ENCODE peak calls at places on chromosome 16, in four cellular contexts. J is effector memory CD4-positive, alpha-beta T cell; K is tibial nerve; E is Peyer's patch. I is an unnamed sample. For H3K36me3, the result is how much of the 10 kb centered on the place peaks cover.

GRCh38 chr16:13483121-13483520 is 436.8 kb upstream of the ERCC4 start:
- DNase-seq in J (no peak), K (no peak), E (no peak), I (no peak)

GRCh38 chr16:21104124-21104860 is 46.4 kb downstream of the DNAH3 start:
- DNase-seq in J (no peak), K (no peak), E (no peak), I (no peak)

GRCh38 chr16:88019847-88020512 is 68.7 kb downstream of the BANP start:
- DNase-seq in J (no peak), K (no peak), E (peak), I (no peak)

GRCh38 chr16:20803192-20803560 is 3.1 kb downstream of the ERI2 start:
- DNase-seq in J (no peak), K (no peak), E (no peak), I (no peak)

GRCh38 chr16:3282103-3282746 is 1.1 kb upstream of the ZNF263 start:
- DNase-seq in J (no peak), K (no peak), E (no peak), I (no peak)

GRCh38 chr16:24983521-24983920 is 31.6 kb downstream of the ARHGAP17 start:
- DNase-seq in J (no peak), K (no peak), E (peak), I (no peak)

GRCh38 chr16:73015612-73016487 is 32.1 kb downstream of the ZFHX3 start:
- DNase-seq in J (no peak), K (no peak), E (peak), I (peak)

GRCh38 chr16:78640886-78641285 is 541.4 kb downstream of the WWOX start:
- DNase-seq in J (no peak), K (no peak), E (no peak), I (no peak)

GRCh38 chr16:75570351-75571104 is 4.3 kb downstream of the GABARAPL2 start:
- DNase-seq in J (no peak), K (no peak), E (no peak), I (no peak)

GRCh38 chr16:84947996-84948854 is 63.1 kb downstream of the ZDHHC7 start:
- DNase-seq in J (no peak), K (no peak), E (no peak), I (no peak)

GRCh38 chr16:73382921-73383594 is 335.1 kb upstream of the ZFHX3 start:
- DNase-seq in J (no peak), K (no peak), E (no peak), I (no peak)

GRCh38 chr16:73191111-73192046 is 143.5 kb upstream of the ZFHX3 start:
- DNase-seq in J (no peak), K (no peak), E (no peak), I (no peak)

GRCh38 chr16:84082835-84083569 is 33.7 kb downstream of the MBTPS1 start:
- DNase-seq in J (no peak), K (no peak), E (no peak), I (no peak)

GRCh38 chr16:13453938-13454553 is 465.9 kb upstream of the ERCC4 start:
- DNase-seq in J (no peak), K (peak), E (no peak), I (no peak)

GRCh38 chr16:88376835-88377726 is 5.7 kb upstream of the ZNF469 start:
- DNase-seq in J (no peak), K (no peak), E (no peak), I (no peak)

GRCh38 chr16:700684-701584 is 4.7 kb downstream of the FBXL16 start:
- DNase-seq in J (no peak), K (no peak), E (no peak), I (no peak)

DNA sequence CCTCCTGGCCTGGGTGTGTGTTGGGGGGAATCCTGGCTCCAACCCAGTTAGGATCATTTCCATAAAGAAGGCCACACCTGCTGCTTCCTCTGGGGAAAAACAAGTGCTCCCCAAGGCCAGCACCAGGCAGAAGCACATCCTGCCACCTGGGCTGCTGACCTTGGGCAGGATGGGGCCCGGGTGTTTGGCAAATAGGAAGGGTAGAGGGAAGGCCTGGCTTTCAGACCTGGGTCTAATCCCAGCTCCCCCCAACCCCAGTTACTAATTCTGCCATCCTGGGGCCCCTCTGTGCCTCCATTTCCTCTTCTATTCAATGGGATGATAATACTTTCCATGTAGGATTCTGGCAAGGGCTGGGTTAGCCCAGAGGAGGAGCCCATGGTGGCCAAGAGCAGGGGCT is 3.0 kb upstream of the NLRC5 start:
- DNase-seq in J (no peak), K (no peak), E (no peak), I (no peak)
- H3K27ac ChIP-seq in J (peak), K (peak), E (peak), I (peak)

DNA sequence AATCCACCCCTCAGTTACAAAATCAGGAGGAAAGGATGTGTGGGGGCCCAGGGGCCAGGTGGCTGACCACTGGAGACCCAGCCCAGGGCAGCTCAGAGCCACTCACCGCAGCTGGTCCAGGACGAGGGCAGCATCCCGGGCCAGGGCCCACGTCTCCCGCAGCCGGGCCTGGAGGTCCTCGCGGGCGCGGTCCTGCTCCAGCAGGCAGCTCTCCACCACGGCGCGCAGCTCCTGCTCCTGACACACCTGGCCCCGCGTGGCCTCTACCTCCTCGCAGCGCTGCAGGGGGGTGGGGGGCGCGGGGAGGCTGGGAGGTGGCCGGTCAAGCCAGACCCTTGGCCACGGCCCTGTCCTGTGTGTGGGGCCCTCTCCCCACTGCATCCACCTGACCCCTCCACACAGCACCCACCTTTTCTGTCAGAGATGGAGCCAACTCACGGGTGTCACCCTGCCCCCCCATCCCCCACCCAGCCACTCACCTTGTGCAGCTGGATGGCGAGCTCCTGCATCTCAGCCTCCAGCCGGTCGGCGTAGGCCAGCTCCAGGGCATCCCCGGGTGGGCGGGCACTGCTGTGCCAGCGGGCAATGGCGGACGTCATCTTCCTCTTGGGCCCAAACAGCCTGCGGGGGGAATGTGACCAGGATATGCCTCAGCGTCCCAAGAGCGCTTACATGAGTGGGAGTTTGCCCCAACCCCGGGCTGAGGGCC is 5.1 kb downstream of the NUDT16L1 start:
- DNase-seq in J (no peak), K (no peak), E (peak), I (no peak)
- H3K36me3 ChIP-seq in J (half or more), K (under half), E (under half), I (under half)

DNA sequence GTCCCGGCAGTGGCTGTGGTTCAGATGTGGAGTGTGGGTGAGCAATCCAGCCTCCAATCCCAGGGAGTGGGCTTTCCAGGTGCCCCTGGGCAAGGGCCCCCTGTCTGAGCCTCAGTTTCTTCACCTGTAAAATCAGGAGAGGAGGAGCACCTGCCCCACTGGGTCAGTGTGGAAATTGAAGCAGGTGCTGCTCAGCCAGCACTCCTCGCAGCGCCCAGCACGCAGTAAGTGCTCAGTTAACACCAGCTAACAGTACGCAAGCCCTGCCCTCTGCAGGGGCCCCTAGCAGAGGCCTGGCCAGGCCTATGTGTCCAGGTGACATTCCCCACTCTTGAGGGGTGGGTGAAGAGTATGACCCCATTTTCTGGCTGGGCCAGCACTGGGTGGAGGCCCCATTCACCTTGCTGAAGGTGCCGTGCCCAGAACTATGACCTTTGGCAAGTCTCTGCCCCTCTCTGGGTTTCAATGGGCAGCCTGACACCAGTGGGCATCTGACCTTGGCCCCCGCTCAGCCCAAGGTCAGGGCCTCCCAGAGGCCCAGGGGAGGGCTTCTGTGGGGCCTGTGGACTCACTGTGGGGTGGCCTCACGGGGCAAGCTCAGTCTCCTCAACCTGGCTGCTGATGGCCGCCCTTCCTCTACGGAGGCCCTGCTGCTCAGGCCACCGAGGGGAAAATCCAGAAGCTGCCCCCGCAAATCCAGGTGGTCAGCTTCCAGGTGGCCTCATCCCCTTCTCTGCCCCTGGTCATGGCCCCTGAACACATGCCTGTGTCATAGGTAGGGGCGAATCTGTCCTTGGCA is 2.5 kb downstream of the MTSS2 start:
- DNase-seq in J (no peak), K (no peak), E (no peak), I (no peak)
- H3K27ac ChIP-seq in J (no peak), K (peak), E (peak), I (peak)

DNA sequence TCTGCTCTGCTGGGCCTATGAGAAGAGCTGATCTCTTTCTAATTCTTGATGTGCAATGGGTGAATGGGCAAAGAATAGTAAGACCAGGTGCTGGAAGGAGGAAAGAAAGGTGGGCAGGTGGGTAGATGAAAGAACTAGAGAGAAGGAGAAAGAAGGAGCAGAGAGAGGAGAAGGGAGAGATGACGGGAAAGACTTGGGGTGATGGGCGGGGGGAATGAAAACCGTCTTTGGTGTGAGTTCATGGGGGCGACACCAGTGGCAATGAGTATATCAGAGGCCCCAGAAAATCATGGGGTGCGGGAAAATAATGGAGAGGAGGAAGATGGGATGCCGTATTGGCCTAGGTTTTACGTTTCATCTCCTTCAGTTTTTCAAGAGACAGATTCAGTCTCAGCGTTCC is 128.8 kb upstream of the PLCG2 start:
- DNase-seq in J (no peak), K (no peak), E (no peak), I (no peak)
- H3K36me3 ChIP-seq in J (under half), K (under half), E (under half), I (under half)

DNA sequence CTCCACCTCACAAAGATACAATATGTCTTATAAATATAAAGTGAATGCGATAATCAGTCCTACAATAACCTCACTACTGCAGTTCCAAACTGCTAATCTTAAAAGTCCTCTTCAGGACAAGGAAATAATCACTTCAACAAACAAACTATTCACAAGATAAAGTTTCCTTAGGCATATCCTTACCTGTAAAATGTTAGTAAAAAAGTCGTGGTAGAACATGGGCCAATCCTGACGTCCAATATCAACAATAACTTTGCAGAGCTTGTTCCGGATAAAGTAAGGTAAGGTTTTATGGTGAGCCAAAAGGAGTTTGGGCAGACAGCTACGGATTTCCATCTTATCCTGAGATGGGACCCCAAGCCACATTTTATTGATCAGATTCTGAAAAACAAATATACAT is 36.0 kb downstream of the XPO6 start:
- DNase-seq in J (no peak), K (no peak), E (no peak), I (no peak)
- H3K27ac ChIP-seq in J (no peak), K (no peak), E (no peak), I (no peak)

GRCh38 chr16:72013389-72013788 is 4.8 kb downstream of the DHODH start:
- DNase-seq in J (no peak), K (no peak), E (no peak), I (peak)
- H3K36me3 ChIP-seq in J (under half), K (under half), E (under half), I (under half)

DNA sequence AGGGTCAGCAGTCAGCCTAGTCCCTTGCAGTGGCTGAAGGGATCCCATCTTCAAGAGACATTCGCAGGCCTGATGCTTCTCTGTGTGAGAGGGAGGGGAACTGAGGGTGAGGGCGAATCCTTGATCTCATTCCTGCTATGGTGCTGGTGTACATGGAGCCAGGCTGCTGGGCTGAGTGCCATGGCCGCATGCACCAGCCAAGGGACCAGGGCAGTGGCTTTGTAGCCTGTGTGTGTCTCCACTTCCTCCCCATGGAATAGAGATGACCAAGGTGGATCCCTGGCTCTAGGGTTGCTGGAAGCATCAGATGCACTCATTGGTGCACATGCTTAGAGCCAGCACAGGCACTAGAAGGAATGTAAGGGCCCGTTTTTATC is 195.0 kb downstream of the FOXL1 start:
- DNase-seq in J (no peak), K (no peak), E (peak), I (no peak)
- H3K27ac ChIP-seq in J (no peak), K (no peak), E (no peak), I (no peak)

GRCh38 chr16:58548378-58548777 is 33.1 kb downstream of the SETD6 start:
- DNase-seq in J (no peak), K (no peak), E (no peak), I (no peak)

GRCh38 chr16:58543685-58544084 is 28.4 kb downstream of the SETD6 start:
- DNase-seq in J (no peak), K (no peak), E (no peak), I (no peak)
- H3K36me3 ChIP-seq in J (half or more), K (under half), E (under half), I (under half)

GRCh38 chr16:2007081-2007836 is 2.4 kb downstream of the ZNF598 start:
- DNase-seq in J (no peak), K (no peak), E (no peak), I (no peak)

GRCh38 chr16:2009791-2010510 is at the start of gene ZNF598:
- DNase-seq in J (peak), K (peak), E (peak), I (peak)

GRCh38 chr16:2008009-2008526 is 1.6 kb downstream of the ZNF598 start:
- DNase-seq in J (peak), K (no peak), E (peak), I (peak)

GRCh38 chr16:2009302-2009711 is 314 bp downstream of the ZNF598 start:
- DNase-seq in J (no peak), K (no peak), E (no peak), I (no peak)

DNA sequence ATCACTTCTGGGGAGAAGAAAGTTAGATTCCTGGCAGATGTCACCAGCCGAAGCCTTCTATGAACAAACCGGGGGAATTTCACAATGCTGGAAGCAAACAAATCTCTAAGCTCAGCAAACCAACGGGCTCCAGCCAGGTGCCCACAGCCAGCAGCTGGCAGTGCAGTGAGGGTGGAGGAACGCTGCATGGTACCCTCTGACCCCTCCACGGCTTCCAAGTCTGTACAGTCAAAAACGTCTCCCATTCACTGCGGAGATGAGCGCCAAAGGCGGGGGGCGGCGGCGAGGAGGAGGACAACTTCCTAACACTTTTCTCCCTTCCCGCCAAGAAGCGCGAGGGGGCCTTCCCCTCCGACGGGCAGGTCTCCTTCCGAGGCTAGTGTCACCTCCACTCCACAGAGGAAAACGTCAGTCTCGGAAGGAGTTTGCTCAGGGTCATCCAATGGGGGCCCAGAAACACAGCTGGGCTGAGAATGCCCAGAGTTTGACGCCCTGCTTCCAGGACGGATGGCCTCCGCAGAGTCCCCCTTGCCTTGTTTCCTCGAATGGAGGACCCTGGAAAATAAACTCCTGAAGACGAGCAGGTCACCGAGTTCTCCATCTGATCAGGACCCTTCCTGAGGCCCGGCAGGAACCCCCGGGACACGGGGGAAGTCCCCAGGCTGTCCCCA is 855 bp downstream of the ZNF598 start:
- DNase-seq in J (no peak), K (no peak), E (no peak), I (peak)
- H3K27ac ChIP-seq in J (peak), K (peak), E (peak), I (peak)

DNA sequence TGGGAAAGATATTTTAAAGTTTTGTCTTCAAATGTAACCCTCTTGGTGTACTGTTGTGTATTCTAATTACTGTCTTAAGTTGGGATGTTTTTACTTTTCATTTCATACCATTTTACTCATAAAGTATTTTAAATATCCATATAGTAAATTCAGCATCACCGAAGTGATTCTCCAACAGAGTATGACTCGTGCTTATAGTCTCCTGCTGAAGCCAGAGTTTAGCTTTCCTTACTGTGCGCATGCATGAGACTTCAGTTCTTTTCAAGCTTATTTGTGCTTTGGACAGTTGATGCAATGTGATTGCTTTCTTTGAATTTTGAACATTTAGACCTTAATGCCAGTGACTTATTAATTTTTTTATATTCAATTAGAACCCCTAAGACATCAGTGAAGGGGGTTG is 7.4 kb upstream of the VPS35L start:
- DNase-seq in J (no peak), K (no peak), E (no peak), I (no peak)
- H3K36me3 ChIP-seq in J (under half), K (under half), E (under half), I (under half)

I was measured in gastrocnemius medialis.